ENCODE peak calls at places on chromosomes 7 and 10, in seven cellular contexts. J, F, L, C, D, E and M are unnamed samples.

GRCh38 chr10:58963723-58964124 is 212.7 kb upstream of the PHYHIPL start:
- DNase-seq in J (no peak), F (peak; percentile 95), L (no peak), C (no peak), D (peak; percentile 92), E (no peak), M (no peak)

GRCh38 chr10:35822316-35822715 is 180.2 kb upstream of the FZD8 start:
- DNase-seq in J (peak; percentile 79), F (peak; percentile 8), L (no peak), C (no peak), D (peak; percentile 95), E (peak; percentile 99), M (peak; percentile 91)

GRCh38 chr7:31028006-31028405 is 24.1 kb upstream of the ADCYAP1R1 start:
- DNase-seq in J (no peak), F (no peak), L (no peak), C (no peak), D (no peak), E (no peak), M (no peak)

GRCh38 chr10:77062381-77062780 is 575.2 kb downstream of the KCNMA1 start:
- DNase-seq in J (no peak), F (no peak), L (no peak), C (no peak), D (no peak), E (no peak), M (peak; percentile 86)

GRCh38 chr10:112565434-112566053 is 118.5 kb downstream of the VTI1A start:
- DNase-seq in J (no peak), F (peak; percentile 90), L (no peak), C (peak; percentile 6), D (peak; percentile 80), E (no peak), M (peak; percentile 78)

GRCh38 chr7:91375378-91375777 is 111.1 kb downstream of the FZD1 start:
- DNase-seq in J (no peak), F (no peak), L (no peak), C (no peak), D (no peak), E (no peak), M (no peak)

GRCh38 chr10:88081457-88082054 is 218.1 kb downstream of the PTEN start:
- DNase-seq in J (no peak), F (no peak), L (no peak), C (no peak), D (no peak), E (no peak), M (no peak)

GRCh38 chr10:5125315-5126044 is 31.3 kb downstream of the AKR1C3 start:
- DNase-seq in J (no peak), F (no peak), L (no peak), C (no peak), D (no peak), E (no peak), M (peak; percentile 47)

GRCh38 chr10:103724074-103724473 is 131.3 kb downstream of the SH3PXD2A start:
- DNase-seq in J (no peak), F (no peak), L (no peak), C (no peak), D (no peak), E (no peak), M (no peak)

GRCh38 chr10:74164641-74165529 is 13.9 kb downstream of the ADK start:
- DNase-seq in J (no peak), F (no peak), L (no peak), C (no peak), D (no peak), E (no peak), M (no peak)

GRCh38 chr10:24209946-24210491 is 1.1 kb downstream of the KIAA1217 start:
- DNase-seq in J (peak; percentile 49), F (no peak), L (no peak), C (no peak), D (peak; percentile 56), E (no peak), M (peak; percentile 90)

GRCh38 chr10:133475821-133476640 is 22.3 kb downstream of the SCART1 start:
- DNase-seq in J (no peak), F (no peak), L (no peak), C (no peak), D (no peak), E (no peak), M (no peak)

GRCh38 chr10:66151346-66151745 is 774.5 kb upstream of the LRRTM3 start:
- DNase-seq in J (no peak), F (no peak), L (no peak), C (no peak), D (no peak), E (no peak), M (peak; percentile 46)

GRCh38 chr7:32164341-32164996 is 94.3 kb upstream of the PDE1C start:
- DNase-seq in J (no peak), F (peak; percentile 74), L (no peak), C (no peak), D (peak; percentile 82), E (no peak), M (peak; percentile 81)